ENCODE peak calls at places on chromosomes 5 and 9, in eight cellular contexts. Y is astrocyte; D is coronary artery; C is endodermal cell; Z is astrocyte of the cerebellum; F is CD8-positive, alpha-beta T cell; K is cardiac fibroblast; L is body of pancreas. E is an unnamed sample.

GRCh38 chr5:586751-587285 is 25.3 kb upstream of the CEP72 start:
- DNase-seq in Z (no peak), D (peak; percentile 59), F (no peak), K (no peak), L (peak; percentile 36), Y (no peak), C (no peak), E (no peak)

GRCh38 chr9:105441761-105442160 is 6.1 kb upstream of the FSD1L start:
- DNase-seq in Y (no peak), Z (no peak), D (no peak), C (no peak), K (peak; percentile 47), L (no peak), F (no peak), E (no peak)

GRCh38 chr5:112417931-112418358 is 1.1 kb downstream of the EPB41L4A start:
- DNase-seq in C (peak; percentile 74), Y (peak; percentile 4), F (no peak), L (peak; percentile 33), K (peak; percentile 58), D (no peak), Z (no peak), E (no peak)

GRCh38 chr5:62354028-62354874 is 48.2 kb downstream of the KIF2A start:
- DNase-seq in K (peak; percentile 73), F (no peak), Y (peak; percentile 38), Z (peak; percentile 53), L (no peak), D (no peak), C (no peak), E (peak; percentile 34)

GRCh38 chr9:121819511-121820231 is 168.2 kb downstream of the DAB2IP start:
- DNase-seq in D (peak; percentile 59), Z (no peak), K (peak; percentile 10), L (no peak), F (no peak), Y (peak; percentile 39), C (peak; percentile 79), E (no peak)

GRCh38 chr9:70220216-70220615 is 38.6 kb upstream of the SMC5 start:
- DNase-seq in K (no peak), L (no peak), Z (no peak), F (no peak), Y (no peak), C (no peak), D (no peak), E (no peak)

GRCh38 chr5:51988561-51988960 is 605.3 kb downstream of the ISL1 start:
- DNase-seq in D (no peak), F (no peak), K (no peak), L (no peak), Y (no peak), Z (no peak), C (no peak), E (no peak)

GRCh38 chr5:27947088-27947487 is 908.7 kb upstream of the CDH9 start:
- DNase-seq in F (no peak), L (no peak), Y (peak; percentile 8), K (peak; percentile 22), D (no peak), C (no peak), Z (peak; percentile 53), E (peak; percentile 94)

GRCh38 chr5:94776167-94776566 is 157.7 kb downstream of the SLF1 start:
- DNase-seq in K (no peak), Y (peak; percentile 43), C (no peak), L (no peak), Z (no peak), F (no peak), D (no peak), E (no peak)

GRCh38 chr9:130912932-130913598 is 16.5 kb upstream of the QRFP start:
- DNase-seq in D (no peak), Y (peak; percentile 64), Z (no peak), K (peak; percentile 59), F (no peak), L (no peak), C (no peak), E (peak; percentile 67)

GRCh38 chr9:128101231-128101641 is 26.3 kb downstream of the PTGES2 start:
- DNase-seq in K (no peak), C (no peak), L (peak; percentile 19), Y (no peak), Z (no peak), F (no peak), D (peak; percentile 70), E (no peak)

GRCh38 chr5:60339691-60340191 is 360.2 kb downstream of the DEPDC1B start:
- DNase-seq in Y (peak; percentile 42), Z (peak; percentile 94), C (no peak), L (no peak), F (no peak), D (peak; percentile 76), K (peak; percentile 13), E (no peak)

GRCh38 chr9:94922098-94922607 is 195.7 kb downstream of the AOPEP start:
- DNase-seq in C (no peak), L (peak; percentile 39), K (peak; percentile 96), Y (peak; percentile 100), F (no peak), D (peak; percentile 92), Z (peak; percentile 94), E (peak; percentile 91)

GRCh38 chr5:60010328-60010727 is 116.8 kb upstream of the PDE4D start:
- DNase-seq in F (no peak), Z (no peak), Y (no peak), C (no peak), D (no peak), L (no peak), K (no peak), E (no peak)

GRCh38 chr5:146560205-146560812 is 44.3 kb upstream of the GPR151 start:
- DNase-seq in Z (peak; percentile 26), C (peak; percentile 69), D (no peak), L (peak; percentile 14), K (peak; percentile 10), F (no peak), Y (peak; percentile 65), E (peak; percentile 15)

GRCh38 chr9:104121022-104121421 is 26.9 kb downstream of the SMC2 start:
- DNase-seq in C (no peak), L (no peak), F (no peak), D (no peak), Z (no peak), Y (no peak), K (no peak), E (no peak)

GRCh38 chr5:153617190-153617589 is 126.7 kb downstream of the GRIA1 start:
- DNase-seq in D (no peak), Z (no peak), K (peak; percentile 56), C (no peak), Y (peak; percentile 59), F (no peak), L (no peak), E (no peak)

GRCh38 chr9:87206064-87206661 is 258.9 kb upstream of the GAS1 start:
- DNase-seq in D (no peak), K (no peak), L (no peak), Z (peak; percentile 68), C (no peak), Y (peak; percentile 85), F (no peak), E (no peak)

GRCh38 chr5:93599427-93600146 is 16.6 kb downstream of the NR2F1 start:
- DNase-seq in K (no peak), F (no peak), Y (peak; percentile 88), C (peak; percentile 73), D (no peak), Z (no peak), L (no peak), E (no peak)

GRCh38 chr9:97900103-97900737 is 22.1 kb downstream of the TRMO start:
- DNase-seq in D (no peak), K (peak; percentile 80), L (no peak), C (no peak), F (no peak), Z (peak; percentile 35), Y (peak; percentile 72), E (no peak)
- H3K4me3 ChIP-seq in D (no peak overlapping the region), K (no peak overlapping the region), L (no peak overlapping the region), C (no peak overlapping the region), F (no peak overlapping the region), Z (no peak overlapping the region), Y (no peak overlapping the region), E (no peak overlapping the region)

GRCh38 chr5:1669276-1670155 is 130.1 kb downstream of the MRPL36 start:
- DNase-seq in F (no peak), Y (no peak), Z (no peak), K (no peak), L (no peak), D (peak; percentile 65), C (no peak), E (no peak)

GRCh38 chr5:1671351-1671750 is 128.3 kb downstream of the MRPL36 start:
- DNase-seq in Y (no peak), Z (no peak), D (no peak), L (no peak), F (no peak), K (no peak), C (no peak), E (no peak)

GRCh38 chr5:1668141-1668721 is 131.4 kb downstream of the MRPL36 start:
- DNase-seq in F (no peak), L (no peak), C (peak; percentile 81), Z (no peak), Y (no peak), K (no peak), D (peak; percentile 59), E (no peak)

GRCh38 chr5:1672396-1672795 is 127.2 kb downstream of the MRPL36 start:
- DNase-seq in L (no peak), K (no peak), Z (no peak), C (peak; percentile 78), F (no peak), Y (no peak), D (peak; percentile 43), E (no peak)

GRCh38 chr5:1670342-1670741 is 129.3 kb downstream of the MRPL36 start:
- DNase-seq in L (no peak), K (no peak), Z (no peak), F (no peak), Y (peak; percentile 5), D (no peak), C (no peak), E (no peak)
- TF ChIP-seq CTCF in L (no peak), K (no peak), Z (no peak), F (no peak), Y (no peak), D (no peak), C (no peak), E (no peak)

DNA sequence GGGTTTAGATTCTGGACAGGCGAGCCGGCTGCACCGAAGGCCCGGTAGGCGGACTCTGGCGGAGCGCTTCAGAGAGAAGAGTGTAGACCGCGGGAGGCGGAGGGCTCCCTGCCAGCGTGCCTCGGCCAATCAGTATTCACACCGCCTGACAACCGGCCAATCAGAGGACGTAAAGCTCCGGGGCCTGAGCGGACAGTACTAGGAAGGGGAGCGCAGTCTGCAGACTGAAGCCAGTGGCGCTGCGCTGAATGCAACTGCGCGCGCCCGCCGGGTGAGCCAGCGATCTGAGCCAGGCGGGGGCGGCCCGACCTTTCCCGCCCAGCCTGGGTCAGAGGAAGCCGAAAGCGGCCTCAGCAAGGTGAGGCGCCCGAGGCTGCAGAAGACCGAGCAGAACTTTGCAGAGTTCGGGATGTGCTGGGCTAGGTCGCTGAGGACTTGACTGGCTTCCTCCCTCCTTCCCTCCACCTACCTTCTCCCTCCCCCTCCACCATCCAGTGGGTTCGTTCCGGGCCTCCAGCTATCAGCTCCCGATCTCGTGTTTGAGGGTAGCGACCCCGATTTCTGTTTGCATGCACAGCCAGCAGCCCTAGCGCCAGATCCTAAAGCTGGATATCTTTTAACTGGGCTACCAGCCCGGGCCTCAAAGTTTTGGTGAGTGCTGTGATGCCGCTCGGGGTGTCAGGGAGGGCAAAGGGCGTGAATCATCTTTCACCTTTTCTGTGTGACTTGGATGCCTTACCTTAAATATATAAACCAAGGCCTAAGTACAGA is at the start of gene DMRT2:
- DNase-seq in F (no peak), C (peak; percentile 57), Y (peak; percentile 40), L (peak; percentile 88), Z (peak; percentile 1), K (peak; percentile 49), D (no peak), E (peak; percentile 10)
- H3K4me3 ChIP-seq in F (peak within 1 kb of the TSS; percentile 11), C (peak within 1 kb of the TSS; percentile 74), Y (no peak within 1 kb of the TSS), L (no peak within 1 kb of the TSS), Z (no peak within 1 kb of the TSS), K (no peak within 1 kb of the TSS), D (peak within 1 kb of the TSS; percentile 66), E (no peak within 1 kb of the TSS)

GRCh38 chr5:83107692-83108410 is 30.5 kb downstream of the XRCC4 start:
- DNase-seq in L (no peak), Z (peak; percentile 6), K (no peak), D (no peak), F (no peak), C (no peak), Y (no peak), E (no peak)
- TF ChIP-seq CTCF in L (no peak), Z (no peak), K (no peak), D (no peak), F (no peak), C (no peak), Y (no peak), E (no peak)

E was measured in retinal pigment epithelial cell.